ENCODE peak calls at places on chromosome 3, in ten cellular contexts. One of them, this sample, is unnamed.

GRCh38 chr3:41418961-41419691 is 219.8 kb downstream of the CTNNB1 start:
- DNase-seq in osteoblast: peak; percentile 76
- DNase-seq in kidney: no peak
- DNase-seq in endothelial cell of umbilical vein: no peak
- DNase-seq in H9: peak; percentile 36
- DNase-seq in uterus: no peak
- DNase-seq in transverse colon: no peak
- DNase-seq in PC-3: peak; percentile 67
- DNase-seq in left ventricle myocardium inferior: no peak
- DNase-seq in fibroblast of lung: peak; percentile 80
- DNase-seq in this sample: no peak

GRCh38 chr3:45994661-45995369 is 809 bp downstream of the FYCO1 start:
- DNase-seq in H9: peak; percentile 48
- DNase-seq in endothelial cell of umbilical vein: no peak
- DNase-seq in kidney: no peak
- DNase-seq in transverse colon: peak; percentile 54
- DNase-seq in PC-3: peak; percentile 23
- DNase-seq in osteoblast: no peak
- DNase-seq in left ventricle myocardium inferior: no peak
- DNase-seq in fibroblast of lung: no peak
- DNase-seq in uterus: peak; percentile 41
- DNase-seq in this sample: no peak

GRCh38 chr3:66553714-66554113 is 52.9 kb upstream of the LRIG1 start:
- DNase-seq in kidney: no peak
- DNase-seq in fibroblast of lung: no peak
- DNase-seq in H9: no peak
- DNase-seq in uterus: no peak
- DNase-seq in transverse colon: no peak
- DNase-seq in endothelial cell of umbilical vein: no peak
- DNase-seq in osteoblast: no peak
- DNase-seq in left ventricle myocardium inferior: no peak
- DNase-seq in PC-3: no peak
- DNase-seq in this sample: no peak

GRCh38 chr3:192751148-192751547 is 23.8 kb upstream of the FGF12 start:
- DNase-seq in kidney: no peak
- DNase-seq in endothelial cell of umbilical vein: no peak
- DNase-seq in uterus: no peak
- DNase-seq in transverse colon: no peak
- DNase-seq in PC-3: no peak
- DNase-seq in H9: no peak
- DNase-seq in fibroblast of lung: no peak
- DNase-seq in left ventricle myocardium inferior: no peak
- DNase-seq in osteoblast: no peak
- DNase-seq in this sample: no peak

GRCh38 chr3:30600572-30600971 is 5.8 kb upstream of the TGFBR2 start:
- DNase-seq in endothelial cell of umbilical vein: no peak
- DNase-seq in fibroblast of lung: no peak
- DNase-seq in uterus: no peak
- DNase-seq in kidney: no peak
- DNase-seq in PC-3: peak; percentile 58
- DNase-seq in transverse colon: no peak
- DNase-seq in left ventricle myocardium inferior: no peak
- DNase-seq in osteoblast: no peak
- DNase-seq in H9: no peak
- DNase-seq in this sample: no peak

GRCh38 chr3:28328188-28329151 is 20.1 kb upstream of the ZCWPW2 start:
- DNase-seq in kidney: no peak
- DNase-seq in PC-3: peak; percentile 75
- DNase-seq in uterus: no peak
- DNase-seq in left ventricle myocardium inferior: no peak
- DNase-seq in osteoblast: no peak
- DNase-seq in H9: no peak
- DNase-seq in endothelial cell of umbilical vein: peak; percentile 48
- DNase-seq in transverse colon: no peak
- DNase-seq in fibroblast of lung: peak; percentile 54
- DNase-seq in this sample: no peak

GRCh38 chr3:158809642-158810041 is 7.8 kb downstream of the MFSD1 start:
- DNase-seq in H9: no peak
- DNase-seq in osteoblast: no peak
- DNase-seq in endothelial cell of umbilical vein: no peak
- DNase-seq in left ventricle myocardium inferior: no peak
- DNase-seq in kidney: no peak
- DNase-seq in uterus: no peak
- DNase-seq in PC-3: no peak
- DNase-seq in transverse colon: no peak
- DNase-seq in fibroblast of lung: no peak
- DNase-seq in this sample: no peak

GRCh38 chr3:21551019-21551418 is 200.0 kb downstream of the ZNF385D start:
- DNase-seq in osteoblast: no peak
- DNase-seq in fibroblast of lung: peak; percentile 28
- DNase-seq in uterus: no peak
- DNase-seq in transverse colon: no peak
- DNase-seq in H9: no peak
- DNase-seq in kidney: no peak
- DNase-seq in endothelial cell of umbilical vein: no peak
- DNase-seq in left ventricle myocardium inferior: no peak
- DNase-seq in PC-3: peak; percentile 38
- DNase-seq in this sample: no peak

GRCh38 chr3:113663324-113663750 is 33.1 kb downstream of the USF3 start:
- DNase-seq in transverse colon: no peak
- DNase-seq in H9: no peak
- DNase-seq in osteoblast: no peak
- DNase-seq in fibroblast of lung: no peak
- DNase-seq in left ventricle myocardium inferior: no peak
- DNase-seq in endothelial cell of umbilical vein: no peak
- DNase-seq in kidney: no peak
- DNase-seq in uterus: no peak
- DNase-seq in PC-3: no peak
- DNase-seq in this sample: no peak

GRCh38 chr3:36904641-36905040 is 40.2 kb downstream of the TRANK1 start:
- DNase-seq in H9: peak; percentile 44
- DNase-seq in uterus: no peak
- DNase-seq in transverse colon: no peak
- DNase-seq in kidney: no peak
- DNase-seq in PC-3: peak; percentile 46
- DNase-seq in fibroblast of lung: peak; percentile 46
- DNase-seq in left ventricle myocardium inferior: no peak
- DNase-seq in osteoblast: peak; percentile 87
- DNase-seq in endothelial cell of umbilical vein: no peak
- DNase-seq in this sample: no peak

GRCh38 chr3:179653777-179654117 is 907 bp downstream of the USP13 start:
- DNase-seq in PC-3: no peak
- DNase-seq in kidney: no peak
- DNase-seq in uterus: no peak
- DNase-seq in endothelial cell of umbilical vein: no peak
- DNase-seq in H9: no peak
- DNase-seq in left ventricle myocardium inferior: peak; percentile 20
- DNase-seq in fibroblast of lung: no peak
- DNase-seq in osteoblast: peak; percentile 66
- DNase-seq in transverse colon: peak; percentile 7
- DNase-seq in this sample: no peak

GRCh38 chr3:2352134-2352762 is 253.6 kb downstream of the CNTN4 start:
- DNase-seq in fibroblast of lung: no peak
- DNase-seq in endothelial cell of umbilical vein: no peak
- DNase-seq in transverse colon: no peak
- DNase-seq in PC-3: no peak
- DNase-seq in H9: no peak
- DNase-seq in kidney: peak; percentile 67
- DNase-seq in osteoblast: no peak
- DNase-seq in uterus: no peak
- DNase-seq in left ventricle myocardium inferior: no peak
- DNase-seq in this sample: no peak

GRCh38 chr3:138049157-138049919 is 39.4 kb downstream of the CLDN18 start:
- DNase-seq in osteoblast: peak; percentile 62
- DNase-seq in kidney: no peak
- DNase-seq in H9: peak; percentile 53
- DNase-seq in transverse colon: no peak
- DNase-seq in fibroblast of lung: peak; percentile 51
- DNase-seq in uterus: no peak
- DNase-seq in endothelial cell of umbilical vein: no peak
- DNase-seq in left ventricle myocardium inferior: no peak
- DNase-seq in PC-3: no peak
- DNase-seq in this sample: no peak

GRCh38 chr3:21041621-21042020 is 709.4 kb downstream of the ZNF385D start:
- DNase-seq in transverse colon: no peak
- DNase-seq in endothelial cell of umbilical vein: no peak
- DNase-seq in uterus: no peak
- DNase-seq in osteoblast: no peak
- DNase-seq in H9: no peak
- DNase-seq in left ventricle myocardium inferior: no peak
- DNase-seq in PC-3: no peak
- DNase-seq in fibroblast of lung: peak; percentile 7
- DNase-seq in kidney: no peak
- DNase-seq in this sample: no peak

DNA sequence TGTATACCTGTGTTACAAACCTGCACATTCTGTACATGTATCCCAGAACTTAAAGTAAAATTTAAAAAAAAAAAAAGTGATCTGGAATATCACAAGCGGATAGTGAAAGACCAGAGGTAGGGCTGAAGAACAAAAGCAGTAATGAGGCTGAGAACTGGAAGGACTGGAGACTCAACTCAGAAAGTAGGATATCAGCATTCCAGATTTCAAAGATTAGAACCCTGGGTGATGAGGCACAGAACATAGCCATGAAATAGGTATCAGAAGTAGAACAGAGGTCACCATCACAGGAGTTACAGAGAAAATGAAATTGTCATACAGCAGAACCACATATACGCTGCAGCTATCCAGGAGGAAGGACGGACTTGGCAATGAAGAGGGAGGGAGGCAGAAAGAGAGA is 56.1 kb downstream of the ACAP2 start:
- DNase-seq in H9: no peak
- DNase-seq in endothelial cell of umbilical vein: no peak
- DNase-seq in PC-3: peak; percentile 16
- DNase-seq in osteoblast: no peak
- DNase-seq in transverse colon: no peak
- DNase-seq in uterus: no peak
- DNase-seq in fibroblast of lung: no peak
- DNase-seq in kidney: no peak
- DNase-seq in left ventricle myocardium inferior: no peak
- DNase-seq in this sample: no peak
- TF ChIP-seq CTCF in H9: no peak
- TF ChIP-seq CTCF in endothelial cell of umbilical vein: no peak
- TF ChIP-seq CTCF in PC-3: no peak
- TF ChIP-seq CTCF in osteoblast: no peak
- TF ChIP-seq CTCF in transverse colon: no peak
- TF ChIP-seq CTCF in uterus: no peak
- TF ChIP-seq CTCF in fibroblast of lung: no peak
- TF ChIP-seq CTCF in kidney: no peak
- TF ChIP-seq CTCF in left ventricle myocardium inferior: no peak
- TF ChIP-seq CTCF in this sample: no peak

GRCh38 chr3:185709241-185709955 is 115.4 kb downstream of the IGF2BP2 start:
- DNase-seq in osteoblast: no peak
- DNase-seq in fibroblast of lung: no peak
- DNase-seq in endothelial cell of umbilical vein: no peak
- DNase-seq in H9: no peak
- DNase-seq in left ventricle myocardium inferior: no peak
- DNase-seq in PC-3: no peak
- DNase-seq in kidney: no peak
- DNase-seq in transverse colon: no peak
- DNase-seq in uterus: no peak
- DNase-seq in this sample: no peak
- H3K4me1 ChIP-seq in osteoblast: peaks cover 18% of the 10 kb centered on the region
- H3K4me1 ChIP-seq in fibroblast of lung: peaks cover 2% of the 10 kb centered on the region
- H3K4me1 ChIP-seq in endothelial cell of umbilical vein: peaks cover 35% of the 10 kb centered on the region
- H3K4me1 ChIP-seq in H9: peaks cover 15% of the 10 kb centered on the region
- H3K4me1 ChIP-seq in left ventricle myocardium inferior: peaks cover 7% of the 10 kb centered on the region
- H3K4me1 ChIP-seq in PC-3: peaks cover 15% of the 10 kb centered on the region
- H3K4me1 ChIP-seq in kidney: peaks cover 15% of the 10 kb centered on the region
- H3K4me1 ChIP-seq in transverse colon: peaks cover 21% of the 10 kb centered on the region
- H3K4me1 ChIP-seq in uterus: no peaks in the 10 kb centered on the region
- H3K4me1 ChIP-seq in this sample: peaks cover 11% of the 10 kb centered on the region

GRCh38 chr3:192215-192929 is 4.2 kb upstream of the CHL1 start:
- DNase-seq in uterus: no peak
- DNase-seq in left ventricle myocardium inferior: no peak
- DNase-seq in H9: peak; percentile 71
- DNase-seq in osteoblast: no peak
- DNase-seq in endothelial cell of umbilical vein: no peak
- DNase-seq in transverse colon: no peak
- DNase-seq in kidney: no peak
- DNase-seq in PC-3: no peak
- DNase-seq in fibroblast of lung: no peak
- DNase-seq in this sample: peak; percentile 50
- H3K9me3 ChIP-seq in uterus: no peaks in the 10 kb centered on the region
- H3K9me3 ChIP-seq in left ventricle myocardium inferior: no peaks in the 10 kb centered on the region
- H3K9me3 ChIP-seq in H9: no peaks in the 10 kb centered on the region
- H3K9me3 ChIP-seq in osteoblast: no peaks in the 10 kb centered on the region
- H3K9me3 ChIP-seq in endothelial cell of umbilical vein: no peaks in the 10 kb centered on the region
- H3K9me3 ChIP-seq in transverse colon: no peaks in the 10 kb centered on the region
- H3K9me3 ChIP-seq in kidney: no peaks in the 10 kb centered on the region
- H3K9me3 ChIP-seq in PC-3: peaks cover 9% of the 10 kb centered on the region
- H3K9me3 ChIP-seq in fibroblast of lung: no peaks in the 10 kb centered on the region
- H3K9me3 ChIP-seq in this sample: no peaks in the 10 kb centered on the region

DNA sequence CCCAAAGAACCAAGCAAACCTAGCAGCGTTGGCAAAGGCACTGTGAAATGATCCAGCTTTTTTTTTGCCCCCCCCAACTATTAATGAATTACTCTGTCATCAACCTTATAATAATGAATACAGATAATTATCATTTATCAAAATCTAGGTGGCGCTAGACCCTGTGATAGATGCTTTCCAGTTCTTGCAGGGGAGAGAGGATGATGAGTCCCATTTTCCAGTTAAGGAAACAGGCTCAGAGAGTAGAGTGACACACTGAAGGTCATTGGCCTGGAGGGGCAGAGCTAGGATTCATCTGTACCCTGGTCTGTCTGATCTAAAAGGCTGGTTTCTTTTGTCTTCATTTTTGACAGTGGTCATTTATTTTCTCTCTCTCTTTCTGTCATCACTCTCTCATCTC is 5.0 kb downstream of the ACOX2 start:
- DNase-seq in osteoblast: peak; percentile 85
- DNase-seq in left ventricle myocardium inferior: no peak
- DNase-seq in transverse colon: no peak
- DNase-seq in H9: no peak
- DNase-seq in kidney: no peak
- DNase-seq in endothelial cell of umbilical vein: no peak
- DNase-seq in uterus: no peak
- DNase-seq in fibroblast of lung: no peak
- DNase-seq in PC-3: peak; percentile 55
- DNase-seq in this sample: no peak
- TF ChIP-seq CTCF in osteoblast: peak; percentile 33
- TF ChIP-seq CTCF in left ventricle myocardium inferior: no peak
- TF ChIP-seq CTCF in transverse colon: no peak
- TF ChIP-seq CTCF in H9: peak; percentile 34
- TF ChIP-seq CTCF in kidney: peak; percentile 12
- TF ChIP-seq CTCF in endothelial cell of umbilical vein: no peak
- TF ChIP-seq CTCF in uterus: no peak
- TF ChIP-seq CTCF in fibroblast of lung: peak; percentile 10
- TF ChIP-seq CTCF in PC-3: peak; percentile 73
- TF ChIP-seq CTCF in this sample: no peak

DNA sequence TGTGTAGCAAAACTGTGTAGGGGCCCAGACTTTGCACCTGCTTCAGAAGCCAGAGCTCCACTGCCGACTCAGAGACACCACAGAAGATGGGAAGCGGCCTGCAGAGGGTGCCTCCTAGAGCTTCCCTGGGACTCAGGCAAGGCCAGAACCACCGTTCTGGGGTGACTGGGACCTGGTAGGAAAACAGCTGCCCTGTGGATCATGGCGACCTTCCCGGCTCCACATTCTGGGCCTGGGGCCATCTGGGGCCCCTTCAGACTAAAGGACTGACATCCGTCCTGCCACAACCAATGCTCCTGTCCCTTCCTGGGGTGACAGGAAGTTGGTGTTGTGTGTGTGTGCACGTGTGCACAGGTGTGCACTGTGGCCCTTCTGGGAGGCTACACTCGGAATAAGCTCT is 17.4 kb upstream of the TKT start:
- DNase-seq in transverse colon: no peak
- DNase-seq in osteoblast: no peak
- DNase-seq in PC-3: no peak
- DNase-seq in endothelial cell of umbilical vein: no peak
- DNase-seq in uterus: no peak
- DNase-seq in fibroblast of lung: no peak
- DNase-seq in H9: no peak
- DNase-seq in left ventricle myocardium inferior: no peak
- DNase-seq in kidney: no peak
- DNase-seq in this sample: peak; percentile 43
- H3K4me1 ChIP-seq in transverse colon: peaks cover 22% of the 10 kb centered on the region
- H3K4me1 ChIP-seq in osteoblast: peaks cover 15% of the 10 kb centered on the region
- H3K4me1 ChIP-seq in PC-3: peaks cover 21% of the 10 kb centered on the region
- H3K4me1 ChIP-seq in endothelial cell of umbilical vein: peaks cover 13% of the 10 kb centered on the region
- H3K4me1 ChIP-seq in uterus: peaks cover 8% of the 10 kb centered on the region
- H3K4me1 ChIP-seq in fibroblast of lung: peaks cover 6% of the 10 kb centered on the region
- H3K4me1 ChIP-seq in H9: no peaks in the 10 kb centered on the region
- H3K4me1 ChIP-seq in left ventricle myocardium inferior: peaks cover 20% of the 10 kb centered on the region
- H3K4me1 ChIP-seq in kidney: peaks cover 10% of the 10 kb centered on the region
- H3K4me1 ChIP-seq in this sample: peaks cover 14% of the 10 kb centered on the region

This sample was measured in left lung.